ENCODE peak calls at places on chromosome X, in four cellular contexts. C is OCI-LY7, X is psoas muscle, J is body of pancreas. B is an unnamed sample.
A peak's percentile ranks its signal among the peaks of the same experiment; 100 is the strongest.

GRCh38 chrX:69510914-69511513 is 6.9 kb downstream of the NALF2 start:
- DNase-seq in J (no peak), X (no peak), C (no peak), B (no peak)

GRCh38 chrX:8868070-8868795 is 67.0 kb upstream of the FAM9A start:
- DNase-seq in C (no peak), X (no peak), J (no peak), B (no peak)

GRCh38 chrX:40780123-40780522 is 44.8 kb upstream of the MED14 start:
- DNase-seq in C (no peak), J (no peak), X (no peak), B (no peak)

GRCh38 chrX:109920868-109921267 is 82.0 kb upstream of the TMEM164 start:
- DNase-seq in C (no peak), X (no peak), J (no peak), B (no peak)

GRCh38 chrX:22699591-22700091 is 300.1 kb upstream of the DDX53 start:
- DNase-seq in C (no peak), X (no peak), J (no peak), B (no peak)

GRCh38 chrX:148530464-148531077 is 30.2 kb downstream of the AFF2 start:
- DNase-seq in X (no peak), C (peak; percentile 55), J (peak; percentile 19), B (no peak)

GRCh38 chrX:397575-397974 is 10.9 kb upstream of the PPP2R3B start:
- DNase-seq in X (peak; percentile 64), J (no peak), C (no peak), B (no peak)

GRCh38 chrX:137194164-137194563 is 160.4 kb upstream of the GPR101 start:
- DNase-seq in C (peak; percentile 0), J (peak; percentile 13), X (no peak), B (no peak)

GRCh38 chrX:28922106-28922505 is 334.9 kb downstream of the IL1RAPL1 start:
- DNase-seq in J (no peak), X (no peak), C (no peak), B (no peak)

GRCh38 chrX:12984629-12985303 is 9.9 kb downstream of the TMSB4X start:
- DNase-seq in J (peak; percentile 88), C (no peak), X (no peak), B (no peak)

GRCh38 chrX:141341341-141341740 is 99.0 kb upstream of the SPANXC start:
- DNase-seq in J (no peak), X (no peak), C (no peak), B (no peak)

GRCh38 chrX:80792205-80792604 is 17.5 kb downstream of the BRWD3 start:
- DNase-seq in X (no peak), C (no peak), J (no peak), B (no peak)

GRCh38 chrX:37491686-37492085 is 79.8 kb upstream of the LANCL3 start:
- DNase-seq in C (no peak), X (no peak), J (no peak), B (no peak)

GRCh38 chrX:768596-768995 is 138.0 kb downstream of the SHOX start:
- DNase-seq in J (no peak), C (no peak), X (no peak), B (no peak)

GRCh38 chrX:17788439-17788838 is 51.1 kb downstream of the SCML1 start:
- DNase-seq in J (peak; percentile 36), X (no peak), C (peak; percentile 14), B (peak; percentile 47)

GRCh38 chrX:41332408-41332987 is 1.5 kb upstream of the DDX3X start:
- DNase-seq in X (no peak), J (peak; percentile 37), C (peak; percentile 33), B (peak; percentile 56)

GRCh38 chrX:153970398-153971123 is 1.1 kb downstream of the HCFC1 start:
- DNase-seq in C (peak; percentile 45), J (no peak), X (peak; percentile 78), B (no peak)

GRCh38 chrX:7334253-7334935 is 186.4 kb upstream of the PUDP start:
- DNase-seq in J (no peak), X (no peak), C (no peak), B (no peak)

GRCh38 chrX:129013574-129013973 is 509.7 kb downstream of the SMARCA1 start:
- DNase-seq in J (no peak), X (no peak), C (peak; percentile 40), B (no peak)

GRCh38 chrX:10501606-10502005 is 118.8 kb downstream of the MID1 start:
- DNase-seq in C (no peak), J (no peak), X (no peak), B (no peak)

GRCh38 chrX:50117477-50117876 is 83.3 kb downstream of the AKAP4 start:
- DNase-seq in J (no peak), X (no peak), C (no peak), B (no peak)

GRCh38 chrX:119040432-119040831 is 32.4 kb upstream of the CT47C1 start:
- DNase-seq in C (no peak), X (no peak), J (no peak), B (no peak)

GRCh38 chrX:142089193-142089592 is 115.9 kb downstream of the MAGEC2 start:
- DNase-seq in C (no peak), J (no peak), X (no peak), B (no peak)

GRCh38 chrX:105610401-105610800 is 211.9 kb upstream of the NRK start:
- DNase-seq in C (no peak), X (no peak), J (no peak), B (no peak)

GRCh38 chrX:69305333-69306062 is 140.2 kb upstream of the PJA1 start:
- DNase-seq in J (no peak), X (no peak), C (no peak), B (no peak)

GRCh38 chrX:110097920-110098319 is 95.0 kb downstream of the TMEM164 start:
- DNase-seq in J (no peak), X (no peak), C (no peak), B (no peak)

GRCh38 chrX:152619897-152620296 is 17.8 kb upstream of the GABRQ start:
- DNase-seq in X (no peak), J (no peak), C (no peak), B (no peak)

GRCh38 chrX:31268359-31268758 is 196.5 kb upstream of the FTHL17 start:
- DNase-seq in X (no peak), J (no peak), C (peak; percentile 8), B (no peak)

GRCh38 chrX:12440245-12440644 is 302.0 kb downstream of the FRMPD4 start:
- DNase-seq in X (no peak), C (no peak), J (no peak), B (no peak)

GRCh38 chrX:119919835-119920585 is 23.5 kb downstream of the NKAP start:
- DNase-seq in J (no peak), X (no peak), C (no peak), B (no peak)

GRCh38 chrX:77003956-77004355 is 443.2 kb upstream of the FGF16 start:
- DNase-seq in J (no peak), X (no peak), C (no peak), B (no peak)

GRCh38 chrX:2848806-2849420 is 20.2 kb downstream of the GYG2 start:
- DNase-seq in C (no peak), X (no peak), J (no peak), B (no peak)

GRCh38 chrX:111159232-111159631 is 63.2 kb downstream of the PAK3 start:
- DNase-seq in C (no peak), J (no peak), X (no peak), B (no peak)

GRCh38 chrX:84168095-84168494 is 19.9 kb downstream of the RPS6KA6 start:
- DNase-seq in J (no peak), X (no peak), C (no peak), B (no peak)

GRCh38 chrX:23844502-23845138 is 61.6 kb downstream of the SAT1 start:
- DNase-seq in J (peak; percentile 15), X (no peak), C (no peak), B (no peak)

GRCh38 chrX:72121381-72121780 is 10.3 kb downstream of the RTL5 start:
- DNase-seq in C (no peak), X (peak; percentile 72), J (no peak), B (peak; percentile 65)
- H3K27ac ChIP-seq in C (no peak overlapping the region), X (no peak overlapping the region), J (no peak overlapping the region), B (peak overlapping the region; percentile 73)

GRCh38 chrX:45513042-45513441 is 312.4 kb upstream of the DIPK2B start:
- DNase-seq in C (no peak), J (no peak), X (no peak), B (no peak)
- H3K4me1 ChIP-seq in C (no peaks in the 10 kb centered on the region), J (peaks cover under 1% of the 10 kb centered on the region), X (peaks cover 3% of the 10 kb centered on the region), B (peaks cover 8% of the 10 kb centered on the region)

DNA sequence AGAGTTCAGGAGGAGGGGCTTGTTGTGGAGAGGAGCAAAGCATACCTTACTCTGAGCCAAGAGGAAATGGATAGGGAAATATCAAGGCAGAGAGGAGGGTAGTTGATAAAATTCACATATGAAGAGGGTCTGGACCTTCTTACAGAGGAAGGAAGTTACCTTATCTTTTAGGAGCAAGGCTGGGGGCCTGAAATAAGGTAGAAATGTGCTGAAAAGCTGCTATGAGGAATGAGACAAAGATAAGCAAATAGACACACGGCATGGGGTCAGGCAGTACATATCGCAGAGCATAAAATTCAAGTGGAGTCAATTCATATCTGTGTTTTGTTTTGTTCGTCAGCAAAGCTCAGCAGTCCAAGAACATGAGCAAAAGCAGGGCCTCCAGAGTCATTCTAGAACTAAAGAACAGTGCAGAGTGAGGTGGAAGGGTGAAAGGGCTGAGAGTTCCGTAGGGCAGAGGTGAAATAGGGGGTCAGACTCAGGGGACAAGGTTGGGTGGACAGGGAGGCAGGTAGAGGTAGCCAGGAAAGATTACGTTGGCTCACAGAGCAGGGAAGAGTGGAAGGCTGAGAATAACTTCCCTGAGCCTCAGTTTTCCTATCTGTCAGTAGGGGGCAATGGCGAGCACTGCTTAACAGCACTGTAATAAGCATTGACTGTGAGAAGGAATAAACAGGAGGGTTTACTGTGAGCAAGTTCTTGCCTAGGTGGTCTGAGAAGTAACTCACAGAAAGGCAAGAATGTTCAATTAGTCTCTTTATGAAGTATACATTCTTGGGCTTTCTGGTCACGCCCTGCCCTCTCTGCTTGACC is 9.2 kb downstream of the VSIG4 start:
- DNase-seq in J (no peak), C (peak; percentile 55), X (no peak), B (no peak)
- TF ChIP-seq CTCF in J (no peak), C (peak; percentile 73), X (peak; percentile 32), B (peak; percentile 47)

GRCh38 chrX:103372886-103373285 is 3.5 kb upstream of the BEX3 start:
- DNase-seq in X (no peak), J (no peak), C (no peak), B (no peak)

GRCh38 chrX:103376979-103377324 is 614 bp downstream of the BEX3 start:
- DNase-seq in J (peak; percentile 13), X (peak; percentile 50), C (no peak), B (no peak)

GRCh38 chrX:103378990-103379389 is 2.7 kb downstream of the BEX3 start:
- DNase-seq in X (no peak), C (no peak), J (no peak), B (no peak)

GRCh38 chrX:103373581-103373980 is 2.8 kb upstream of the BEX3 start:
- DNase-seq in C (no peak), J (no peak), X (no peak), B (no peak)

GRCh38 chrX:103376118-103376978 is at the start of gene BEX3:
- DNase-seq in C (no peak), J (peak; percentile 68), X (peak; percentile 64), B (peak; percentile 68)
- H3K27ac ChIP-seq in C (no peak within 1 kb of the TSS), J (peak within 1 kb of the TSS; percentile 89), X (no peak within 1 kb of the TSS), B (peak within 1 kb of the TSS; percentile 83)

DNA sequence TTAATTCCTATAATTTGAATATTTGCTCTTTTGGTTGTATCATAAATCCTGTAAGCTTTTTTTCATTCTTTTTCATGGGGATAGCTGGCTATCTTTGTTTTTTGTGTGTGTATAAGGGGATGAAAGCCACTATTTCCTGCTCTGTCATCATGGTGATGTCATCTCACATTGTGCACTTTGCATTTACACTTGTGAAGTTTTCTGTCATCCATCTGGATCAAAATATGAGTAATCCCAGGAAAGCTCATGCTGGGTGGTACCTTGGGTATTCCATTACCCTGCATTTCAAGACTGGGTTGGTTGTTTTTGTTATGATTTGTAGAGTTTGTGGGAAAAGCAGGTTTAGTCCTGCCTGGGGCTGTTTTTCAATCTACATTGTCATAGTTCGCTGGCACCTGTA is 367.3 kb downstream of the CHIC1 start:
- DNase-seq in X (no peak), C (no peak), J (no peak), B (no peak)
- H3K4me1 ChIP-seq in X (no peaks in the 10 kb centered on the region), C (no peaks in the 10 kb centered on the region), J (no peaks in the 10 kb centered on the region), B (no peaks in the 10 kb centered on the region)

B was measured in lower lobe of right lung.